ENCODE peak calls at places on chromosomes 12 and 14, in eight cellular contexts. N is HFFc6; I is astrocyte of the spinal cord; W is NCI-H1436; Z is A172; E is A549; G is stimulated activated CD4-positive, alpha-beta T cell treated with anti-CD3 and anti-CD28 coated beads, Interleukin-2, amount 100 ng/mL, for 4 hours; H is fibroblast of pulmonary artery. K is an unnamed sample.

GRCh38 chr14:28382460-28383220 is 383.9 kb upstream of the FOXG1 start:
- DNase-seq in E (peak), N (no peak), I (peak), Z (peak), H (peak), G (no peak), W (no peak), K (no peak)

GRCh38 chr12:49983892-49984291 is 11.1 kb downstream of the AQP6 start:
- DNase-seq in I (peak), H (peak), Z (peak), G (no peak), E (no peak), W (no peak), N (peak), K (peak)

GRCh38 chr12:5000658-5001390 is 42.9 kb upstream of the KCNA5 start:
- DNase-seq in G (no peak), E (no peak), N (no peak), W (no peak), Z (no peak), I (no peak), H (no peak), K (no peak)

GRCh38 chr12:109783135-109783964 is 49.8 kb downstream of the TRPV4 start:
- DNase-seq in G (no peak), E (no peak), W (no peak), I (no peak), Z (no peak), N (no peak), H (no peak), K (no peak)

GRCh38 chr12:48442191-48442828 is 30.0 kb upstream of the ANP32D start:
- DNase-seq in N (no peak), I (no peak), E (peak), H (no peak), Z (no peak), W (no peak), G (no peak), K (no peak)

GRCh38 chr14:24436355-24437019 is 6.1 kb downstream of the SDR39U1 start:
- DNase-seq in H (peak), I (peak), N (peak), Z (peak), W (peak), G (no peak), E (peak), K (peak)

GRCh38 chr12:65607271-65607880 is 216.9 kb upstream of the HMGA2 start:
- DNase-seq in H (no peak), I (peak), N (no peak), W (no peak), G (no peak), E (no peak), Z (no peak), K (no peak)

GRCh38 chr12:51905507-51906438 is 1.5 kb upstream of the ACVRL1 start:
- DNase-seq in E (no peak), W (no peak), G (no peak), Z (no peak), I (no peak), N (peak), H (peak), K (peak)

GRCh38 chr12:92503029-92503931 is 199.5 kb upstream of the PLEKHG7 start:
- DNase-seq in G (no peak), W (no peak), I (no peak), Z (no peak), H (no peak), N (no peak), E (no peak), K (no peak)

GRCh38 chr14:37544407-37544806 is 50.6 kb downstream of the FOXA1 start:
- DNase-seq in E (no peak), I (no peak), G (no peak), N (no peak), W (no peak), H (no peak), Z (no peak), K (no peak)

GRCh38 chr12:118126119-118126757 is 9.7 kb upstream of the PEBP1 start:
- DNase-seq in E (no peak), H (no peak), G (no peak), I (no peak), N (no peak), Z (no peak), W (no peak), K (no peak)

GRCh38 chr12:75345531-75345930 is 11.1 kb downstream of the GLIPR1L1 start:
- DNase-seq in E (no peak), N (no peak), Z (peak), W (no peak), I (no peak), H (no peak), G (no peak), K (no peak)

GRCh38 chr12:121797937-121798801 is 4.7 kb upstream of the RHOF start:
- DNase-seq in G (no peak), I (peak), Z (peak), E (peak), N (no peak), H (no peak), W (peak), K (peak)

GRCh38 chr14:95500772-95501401 is 15.6 kb downstream of the SYNE3 start:
- DNase-seq in Z (peak), I (peak), H (peak), E (peak), G (no peak), W (no peak), N (peak), K (no peak)

GRCh38 chr12:29255061-29255460 is 106.0 kb downstream of the FAR2 start:
- DNase-seq in W (no peak), N (no peak), Z (no peak), H (no peak), E (no peak), I (no peak), G (no peak), K (no peak)

K was measured in NCI-H2227 treated with DMSO at 0.1 percent for 48 hours.